ENCODE peak calls at places on chromosome 15, in seven cellular contexts. One of them, this sample, is unnamed.

GRCh38 chr15:71761649-71762048 is 48.7 kb upstream of the NR2E3 start:
- DNase-seq in HepG2: peak
- DNase-seq in NB4: peak
- DNase-seq in left ventricle myocardium inferior: no peak
- DNase-seq in spleen: no peak
- DNase-seq in tibial nerve: peak
- DNase-seq in Peyer's patch: peak
- DNase-seq in this sample: peak

GRCh38 chr15:69289312-69290146 is 9.2 kb upstream of the PAQR5 start:
- DNase-seq in HepG2: no peak
- DNase-seq in NB4: no peak
- DNase-seq in left ventricle myocardium inferior: no peak
- DNase-seq in spleen: no peak
- DNase-seq in tibial nerve: no peak
- DNase-seq in Peyer's patch: no peak
- DNase-seq in this sample: no peak

GRCh38 chr15:91098451-91098850 is 1.6 kb upstream of the SV2B start:
- DNase-seq in HepG2: no peak
- DNase-seq in NB4: no peak
- DNase-seq in left ventricle myocardium inferior: no peak
- DNase-seq in spleen: no peak
- DNase-seq in tibial nerve: no peak
- DNase-seq in Peyer's patch: no peak
- DNase-seq in this sample: no peak

GRCh38 chr15:68553994-68554715 is 24.6 kb upstream of the CORO2B start:
- DNase-seq in HepG2: peak
- DNase-seq in NB4: peak
- DNase-seq in left ventricle myocardium inferior: no peak
- DNase-seq in spleen: peak
- DNase-seq in tibial nerve: peak
- DNase-seq in Peyer's patch: peak
- DNase-seq in this sample: no peak

GRCh38 chr15:52733696-52734255 is 54.6 kb upstream of the ATOSA start:
- DNase-seq in HepG2: no peak
- DNase-seq in NB4: no peak
- DNase-seq in left ventricle myocardium inferior: no peak
- DNase-seq in spleen: no peak
- DNase-seq in tibial nerve: no peak
- DNase-seq in Peyer's patch: no peak
- DNase-seq in this sample: no peak

GRCh38 chr15:59825926-59826325 is 136.8 kb upstream of the BNIP2 start:
- DNase-seq in HepG2: no peak
- DNase-seq in NB4: no peak
- DNase-seq in left ventricle myocardium inferior: no peak
- DNase-seq in spleen: no peak
- DNase-seq in tibial nerve: no peak
- DNase-seq in Peyer's patch: no peak
- DNase-seq in this sample: no peak

GRCh38 chr15:58273104-58273503 is 134.9 kb downstream of the AQP9 start:
- DNase-seq in HepG2: no peak
- DNase-seq in NB4: no peak
- DNase-seq in left ventricle myocardium inferior: no peak
- DNase-seq in spleen: no peak
- DNase-seq in tibial nerve: no peak
- DNase-seq in Peyer's patch: no peak
- DNase-seq in this sample: no peak

GRCh38 chr15:78620021-78620838 is 566 bp downstream of the CHRNA3 start:
- DNase-seq in HepG2: no peak
- DNase-seq in NB4: no peak
- DNase-seq in left ventricle myocardium inferior: no peak
- DNase-seq in spleen: no peak
- DNase-seq in tibial nerve: no peak
- DNase-seq in Peyer's patch: no peak
- DNase-seq in this sample: no peak

GRCh38 chr15:60575995-60576394 is 97.1 kb upstream of the ICE2 start:
- DNase-seq in HepG2: peak
- DNase-seq in NB4: no peak
- DNase-seq in left ventricle myocardium inferior: no peak
- DNase-seq in spleen: no peak
- DNase-seq in tibial nerve: no peak
- DNase-seq in Peyer's patch: no peak
- DNase-seq in this sample: peak

GRCh38 chr15:40016224-40016865 is 22.6 kb downstream of the SRP14 start:
- DNase-seq in HepG2: no peak
- DNase-seq in NB4: no peak
- DNase-seq in left ventricle myocardium inferior: no peak
- DNase-seq in spleen: no peak
- DNase-seq in tibial nerve: no peak
- DNase-seq in Peyer's patch: no peak
- DNase-seq in this sample: no peak

GRCh38 chr15:64842986-64843561 is 1.4 kb downstream of the PLEKHO2 start:
- DNase-seq in HepG2: no peak
- DNase-seq in NB4: peak
- DNase-seq in left ventricle myocardium inferior: peak
- DNase-seq in spleen: peak
- DNase-seq in tibial nerve: peak
- DNase-seq in Peyer's patch: no peak
- DNase-seq in this sample: peak

GRCh38 chr15:56765252-56765651 is 31.9 kb upstream of the ZNF280D start:
- DNase-seq in HepG2: no peak
- DNase-seq in NB4: no peak
- DNase-seq in left ventricle myocardium inferior: no peak
- DNase-seq in spleen: no peak
- DNase-seq in tibial nerve: no peak
- DNase-seq in Peyer's patch: no peak
- DNase-seq in this sample: no peak

GRCh38 chr15:99963096-99963825 is 230.0 kb upstream of the LYSMD4 start:
- DNase-seq in HepG2: no peak
- DNase-seq in NB4: no peak
- DNase-seq in left ventricle myocardium inferior: no peak
- DNase-seq in spleen: peak
- DNase-seq in tibial nerve: no peak
- DNase-seq in Peyer's patch: no peak
- DNase-seq in this sample: no peak

GRCh38 chr15:88636654-88637053 is 2.2 kb upstream of the ISG20 start:
- DNase-seq in HepG2: no peak
- DNase-seq in NB4: no peak
- DNase-seq in left ventricle myocardium inferior: no peak
- DNase-seq in spleen: peak
- DNase-seq in tibial nerve: no peak
- DNase-seq in Peyer's patch: peak
- DNase-seq in this sample: no peak

GRCh38 chr15:89587955-89588354 is 12.7 kb downstream of the TICRR start:
- DNase-seq in HepG2: no peak
- DNase-seq in NB4: no peak
- DNase-seq in left ventricle myocardium inferior: no peak
- DNase-seq in spleen: no peak
- DNase-seq in tibial nerve: no peak
- DNase-seq in Peyer's patch: no peak
- DNase-seq in this sample: no peak

GRCh38 chr15:38750816-38751215 is 186.2 kb upstream of the RASGRP1 start:
- DNase-seq in HepG2: no peak
- DNase-seq in NB4: no peak
- DNase-seq in left ventricle myocardium inferior: no peak
- DNase-seq in spleen: no peak
- DNase-seq in tibial nerve: no peak
- DNase-seq in Peyer's patch: no peak
- DNase-seq in this sample: no peak

GRCh38 chr15:57415559-57415958 is 39.3 kb downstream of the CGNL1 start:
- DNase-seq in HepG2: no peak
- DNase-seq in NB4: no peak
- DNase-seq in left ventricle myocardium inferior: peak
- DNase-seq in spleen: no peak
- DNase-seq in tibial nerve: peak
- DNase-seq in Peyer's patch: no peak
- DNase-seq in this sample: no peak

DNA sequence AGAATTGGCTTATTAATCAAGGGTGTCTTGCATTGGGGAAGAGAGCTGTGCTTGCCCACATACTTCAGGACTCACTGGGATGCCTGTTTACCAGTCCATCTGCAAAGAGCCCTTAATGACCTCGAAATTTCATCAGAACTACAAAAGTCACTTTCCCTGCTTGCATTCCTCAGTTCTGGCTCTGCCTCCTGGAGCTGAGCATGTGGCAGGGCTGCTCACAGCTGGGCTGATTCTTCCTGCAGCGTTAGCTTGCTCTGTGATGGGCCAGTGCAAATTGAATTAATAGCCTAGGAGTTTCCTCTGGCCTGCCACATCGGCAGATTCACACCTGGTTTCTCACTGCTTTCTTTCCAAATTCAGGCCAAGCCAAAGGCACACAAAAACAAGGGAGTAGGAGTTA is 108.9 kb downstream of the DUT start:
- DNase-seq in HepG2: no peak
- DNase-seq in NB4: no peak
- DNase-seq in left ventricle myocardium inferior: peak
- DNase-seq in spleen: no peak
- DNase-seq in tibial nerve: peak
- DNase-seq in Peyer's patch: no peak
- DNase-seq in this sample: no peak
- TF ChIP-seq CTCF in HepG2: no peak
- TF ChIP-seq CTCF in NB4: no peak
- TF ChIP-seq CTCF in left ventricle myocardium inferior: no peak
- TF ChIP-seq CTCF in spleen: no peak
- TF ChIP-seq CTCF in tibial nerve: no peak
- TF ChIP-seq CTCF in Peyer's patch: no peak
- TF ChIP-seq CTCF in this sample: no peak

GRCh38 chr15:101203029-101203428 is 48.8 kb downstream of the CHSY1 start:
- DNase-seq in HepG2: no peak
- DNase-seq in NB4: no peak
- DNase-seq in left ventricle myocardium inferior: no peak
- DNase-seq in spleen: no peak
- DNase-seq in tibial nerve: no peak
- DNase-seq in Peyer's patch: no peak
- DNase-seq in this sample: no peak

GRCh38 chr15:101198820-101199219 is 53.0 kb downstream of the CHSY1 start:
- DNase-seq in HepG2: no peak
- DNase-seq in NB4: no peak
- DNase-seq in left ventricle myocardium inferior: no peak
- DNase-seq in spleen: no peak
- DNase-seq in tibial nerve: no peak
- DNase-seq in Peyer's patch: no peak
- DNase-seq in this sample: no peak

GRCh38 chr15:101201411-101202174 is 50.3 kb downstream of the CHSY1 start:
- DNase-seq in HepG2: no peak
- DNase-seq in NB4: peak
- DNase-seq in left ventricle myocardium inferior: peak
- DNase-seq in spleen: peak
- DNase-seq in tibial nerve: peak
- DNase-seq in Peyer's patch: no peak
- DNase-seq in this sample: no peak

GRCh38 chr15:101198031-101198430 is 53.8 kb downstream of the CHSY1 start:
- DNase-seq in HepG2: no peak
- DNase-seq in NB4: no peak
- DNase-seq in left ventricle myocardium inferior: no peak
- DNase-seq in spleen: no peak
- DNase-seq in tibial nerve: no peak
- DNase-seq in Peyer's patch: no peak
- DNase-seq in this sample: no peak

DNA sequence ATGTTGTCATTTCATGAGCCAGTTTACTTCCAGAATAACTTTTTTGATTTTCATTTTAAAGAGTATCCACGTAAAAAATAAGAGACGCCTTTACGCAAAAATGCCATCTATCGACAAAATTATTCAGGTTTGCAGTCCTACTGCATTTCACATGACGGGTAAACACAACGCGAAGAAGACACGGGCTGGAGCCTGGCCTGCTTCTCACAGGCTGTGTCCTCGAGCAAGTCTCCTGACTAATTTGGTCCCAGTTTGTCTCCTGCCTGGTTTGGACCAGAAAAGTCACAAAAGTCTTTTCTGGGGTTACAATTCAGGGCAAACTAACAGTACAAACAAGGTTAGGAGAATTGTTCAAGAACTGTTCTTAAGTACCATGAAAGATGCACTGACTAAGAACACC is 51.7 kb downstream of the CHSY1 start:
- DNase-seq in HepG2: no peak
- DNase-seq in NB4: no peak
- DNase-seq in left ventricle myocardium inferior: no peak
- DNase-seq in spleen: no peak
- DNase-seq in tibial nerve: no peak
- DNase-seq in Peyer's patch: no peak
- DNase-seq in this sample: no peak
- H3K4me3 ChIP-seq in HepG2: no peak
- H3K4me3 ChIP-seq in NB4: no peak
- H3K4me3 ChIP-seq in left ventricle myocardium inferior: no peak
- H3K4me3 ChIP-seq in spleen: no peak
- H3K4me3 ChIP-seq in tibial nerve: no peak
- H3K4me3 ChIP-seq in Peyer's patch: no peak
- H3K4me3 ChIP-seq in this sample: no peak

GRCh38 chr15:31487811-31488436 is 161.3 kb downstream of the KLF13 start:
- DNase-seq in HepG2: no peak
- DNase-seq in NB4: peak
- DNase-seq in left ventricle myocardium inferior: no peak
- DNase-seq in spleen: no peak
- DNase-seq in tibial nerve: no peak
- DNase-seq in Peyer's patch: no peak
- DNase-seq in this sample: no peak
- TF ChIP-seq CTCF in HepG2: no peak
- TF ChIP-seq CTCF in NB4: no peak
- TF ChIP-seq CTCF in left ventricle myocardium inferior: no peak
- TF ChIP-seq CTCF in spleen: no peak
- TF ChIP-seq CTCF in tibial nerve: no peak
- TF ChIP-seq CTCF in Peyer's patch: peak
- TF ChIP-seq CTCF in this sample: no peak

GRCh38 chr15:92393994-92394326 is 279 bp downstream of the ST8SIA2 start:
- DNase-seq in HepG2: no peak
- DNase-seq in NB4: no peak
- DNase-seq in left ventricle myocardium inferior: no peak
- DNase-seq in spleen: no peak
- DNase-seq in tibial nerve: no peak
- DNase-seq in Peyer's patch: no peak
- DNase-seq in this sample: no peak

GRCh38 chr15:92391640-92392039 is 2.0 kb upstream of the ST8SIA2 start:
- DNase-seq in HepG2: peak
- DNase-seq in NB4: peak
- DNase-seq in left ventricle myocardium inferior: no peak
- DNase-seq in spleen: no peak
- DNase-seq in tibial nerve: no peak
- DNase-seq in Peyer's patch: no peak
- DNase-seq in this sample: no peak

GRCh38 chr15:92392462-92392861 is 1.2 kb upstream of the ST8SIA2 start:
- DNase-seq in HepG2: no peak
- DNase-seq in NB4: no peak
- DNase-seq in left ventricle myocardium inferior: no peak
- DNase-seq in spleen: no peak
- DNase-seq in tibial nerve: no peak
- DNase-seq in Peyer's patch: no peak
- DNase-seq in this sample: no peak

GRCh38 chr15:92393287-92393993 is at the start of gene ST8SIA2:
- DNase-seq in HepG2: no peak
- DNase-seq in NB4: no peak
- DNase-seq in left ventricle myocardium inferior: peak
- DNase-seq in spleen: no peak
- DNase-seq in tibial nerve: no peak
- DNase-seq in Peyer's patch: no peak
- DNase-seq in this sample: no peak

GRCh38 chr15:92392966-92393286 is 755 bp upstream of the ST8SIA2 start:
- DNase-seq in HepG2: no peak
- DNase-seq in NB4: no peak
- DNase-seq in left ventricle myocardium inferior: no peak
- DNase-seq in spleen: no peak
- DNase-seq in tibial nerve: no peak
- DNase-seq in Peyer's patch: no peak
- DNase-seq in this sample: no peak
- H3K4me3 ChIP-seq in HepG2: no peak
- H3K4me3 ChIP-seq in NB4: no peak
- H3K4me3 ChIP-seq in left ventricle myocardium inferior: peak
- H3K4me3 ChIP-seq in spleen: no peak
- H3K4me3 ChIP-seq in tibial nerve: no peak
- H3K4me3 ChIP-seq in Peyer's patch: no peak
- H3K4me3 ChIP-seq in this sample: no peak